ENCODE peak calls at places on chromosomes 2 and 18, in six cellular contexts. W is lung, T is tibial artery, M is kidney epithelial cell, P is gastrocnemius medialis, C is brain microvascular endothelial cell. K is an unnamed sample.

GRCh38 chr2:119827866-119828507 is 68.3 kb downstream of the PTPN4 start:
- DNase-seq in M (no peak), T (no peak), P (no peak), W (no peak), C (peak; percentile 16), K (peak; percentile 30)

GRCh38 chr2:70011786-70012185 is 50.4 kb upstream of the ASPRV1 start:
- DNase-seq in C (no peak), T (no peak), M (no peak), W (no peak), P (no peak), K (no peak)

GRCh38 chr2:207316906-207317305 is 151.2 kb upstream of the KLF7 start:
- DNase-seq in W (no peak), M (no peak), P (no peak), T (no peak), C (no peak), K (no peak)

GRCh38 chr2:60516383-60516811 is 37.1 kb downstream of the BCL11A start:
- DNase-seq in T (no peak), P (no peak), W (no peak), M (no peak), C (peak; percentile 90), K (peak; percentile 60)

GRCh38 chr2:218806346-218806978 is 24.5 kb downstream of the CYP27A1 start:
- DNase-seq in M (peak; percentile 86), T (peak; percentile 90), W (peak; percentile 82), P (peak; percentile 74), C (peak; percentile 99), K (peak; percentile 88)

GRCh38 chr2:215417400-215417951 is 18.4 kb downstream of the FN1 start:
- DNase-seq in P (no peak), W (no peak), T (no peak), C (peak; percentile 47), M (no peak), K (no peak)

GRCh38 chr2:238096311-238097011 is 3.7 kb upstream of the ESPNL start:
- DNase-seq in C (no peak), T (no peak), W (peak; percentile 26), M (no peak), P (no peak), K (peak; percentile 15)

GRCh38 chr2:113167962-113168340 is 5.8 kb upstream of the PSD4 start:
- DNase-seq in P (no peak), C (no peak), W (no peak), M (no peak), T (no peak), K (no peak)

DNA sequence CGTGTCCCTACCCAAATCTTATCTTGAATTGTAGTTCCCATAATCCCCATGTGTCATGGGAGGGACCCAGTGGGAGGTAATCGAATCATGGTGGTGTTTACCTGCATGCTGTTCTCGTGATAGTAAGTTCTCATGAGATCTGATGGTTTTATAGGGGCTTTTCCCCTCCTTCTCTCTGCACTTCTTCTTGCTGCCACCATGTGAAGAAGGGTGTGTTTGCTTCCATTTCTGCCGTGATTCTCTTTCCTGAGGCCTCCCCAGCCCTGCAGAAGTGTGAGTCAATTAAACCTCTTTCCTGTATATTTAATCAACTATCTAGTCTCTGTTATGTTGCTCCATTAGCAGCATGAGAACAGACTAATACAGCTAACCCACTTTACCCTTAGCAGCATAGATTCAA is 37.6 kb downstream of the CDC42EP3 start:
- DNase-seq in T (no peak), W (no peak), M (no peak), C (no peak), P (no peak), K (no peak)
- TF ChIP-seq CTCF in T (no peak), W (no peak), M (no peak), C (no peak), P (no peak), K (no peak)

DNA sequence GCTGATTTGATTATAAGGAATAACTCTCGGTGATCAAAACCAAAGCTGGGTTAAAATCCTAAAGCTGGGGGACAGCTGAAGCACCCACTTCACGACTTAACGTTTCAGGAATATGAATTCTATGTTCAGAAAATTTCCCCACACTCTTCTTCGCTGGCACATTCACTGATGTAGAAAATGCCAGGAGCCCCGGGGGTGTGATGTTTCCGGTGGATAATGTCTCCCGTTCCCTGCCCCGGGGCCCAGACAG is 191.4 kb upstream of the TCF4 start:
- DNase-seq in C (no peak), M (no peak), T (no peak), W (no peak), P (no peak), K (no peak)
- H3K4me3 ChIP-seq in C (peak overlapping the region; percentile 64), M (peak overlapping the region; percentile 56), T (peak overlapping the region; percentile 61), W (peak overlapping the region; percentile 20), P (peak overlapping the region; percentile 73), K (peak overlapping the region; percentile 71)

GRCh38 chr2:176105727-176106635 is 1.1 kb upstream of the HOXD11 start:
- DNase-seq in C (no peak), T (no peak), M (no peak), P (no peak), W (no peak), K (no peak)
- H3K27me3 ChIP-seq in C (peaks cover 90% of the 10 kb centered on the region), T (peaks cover 99% of the 10 kb centered on the region), M (peaks cover 15% of the 10 kb centered on the region), P (peaks cover 92% of the 10 kb centered on the region), W (peaks cover 47% of the 10 kb centered on the region), K (peaks cover 76% of the 10 kb centered on the region)

GRCh38 chr2:241774419-241775222 is 2.0 kb upstream of the GAL3ST2 start:
- DNase-seq in C (peak; percentile 73), W (peak; percentile 27), M (no peak), T (no peak), P (no peak), K (peak; percentile 53)

GRCh38 chr2:241776336-241777166 is at the start of gene GAL3ST2:
- DNase-seq in T (no peak), W (peak; percentile 21), P (no peak), M (no peak), C (no peak), K (no peak)

GRCh38 chr2:241777686-241778627 is 1.3 kb downstream of the GAL3ST2 start:
- DNase-seq in M (no peak), T (no peak), P (no peak), W (peak; percentile 25), C (no peak), K (peak; percentile 36)

GRCh38 chr2:241775223-241776177 is 1.1 kb upstream of the GAL3ST2 start:
- DNase-seq in T (peak; percentile 14), C (no peak), W (peak; percentile 26), M (no peak), P (no peak), K (no peak)

GRCh38 chr2:241777167-241777685 is 604 bp downstream of the GAL3ST2 start:
- DNase-seq in W (peak; percentile 11), C (no peak), M (no peak), P (no peak), T (no peak), K (no peak)
- TF ChIP-seq CTCF in W (no peak), C (no peak), M (no peak), P (no peak), T (no peak), K (no peak)

DNA sequence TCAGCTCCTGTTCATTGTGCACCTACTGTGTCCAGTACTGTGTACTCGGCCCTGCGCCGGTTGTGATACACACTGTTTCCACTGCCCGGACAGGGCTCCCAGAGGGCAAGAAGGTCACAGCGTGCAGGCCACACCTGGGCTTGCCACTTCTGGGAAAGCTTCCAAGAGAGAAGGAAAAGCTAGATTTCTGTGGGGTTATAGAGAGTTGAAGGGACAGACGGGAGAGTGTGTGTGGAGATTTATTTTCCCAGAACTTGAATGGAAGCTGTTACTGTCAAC is 3.8 kb upstream of the CNDP1 start:
- DNase-seq in M (no peak), T (no peak), P (no peak), C (no peak), W (no peak), K (no peak)
- H3K4me3 ChIP-seq in M (no peak overlapping the region), T (no peak overlapping the region), P (no peak overlapping the region), C (no peak overlapping the region), W (no peak overlapping the region), K (no peak overlapping the region)

DNA sequence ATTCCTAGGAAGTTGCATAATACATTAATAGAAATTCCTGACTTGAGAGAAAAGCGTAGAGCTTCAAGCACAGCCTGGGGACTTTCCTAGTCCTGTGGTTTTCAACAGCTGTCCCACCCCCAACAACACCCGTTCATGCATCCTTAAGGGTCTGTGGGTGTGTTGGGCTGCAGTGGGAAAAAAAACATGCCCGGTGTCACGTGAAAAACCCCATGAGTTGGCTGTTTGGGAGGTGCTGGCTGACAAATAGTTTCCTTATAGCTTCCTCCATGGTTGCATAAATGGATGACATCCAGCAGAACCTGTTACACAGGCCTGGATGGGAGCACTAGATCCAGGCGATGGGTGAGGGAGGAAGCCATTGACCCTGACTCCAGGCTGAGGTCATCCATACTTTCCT is 15.0 kb downstream of the SLC9A4 start:
- DNase-seq in T (no peak), C (peak; percentile 5), P (no peak), W (no peak), M (peak; percentile 92), K (peak; percentile 97)
- H3K27me3 ChIP-seq in T (peaks cover 1% of the 10 kb centered on the region), C (no peaks in the 10 kb centered on the region), P (no peaks in the 10 kb centered on the region), W (no peaks in the 10 kb centered on the region), M (no peaks in the 10 kb centered on the region), K (no peaks in the 10 kb centered on the region)

GRCh38 chr18:51537487-51537886 is 340.0 kb upstream of the MEX3C start:
- DNase-seq in M (no peak), P (no peak), W (no peak), T (no peak), C (peak; percentile 9), K (peak; percentile 69)
- TF ChIP-seq CTCF in M (peak; percentile 51), P (no peak), W (no peak), T (no peak), C (peak; percentile 45), K (peak; percentile 74)

K was measured in bronchial epithelial cell.